ENCODE peak calls at places on chromosomes 5 and 9, in nine cellular contexts. U, W, J, L, O, H, V, X and D are unnamed samples.

GRCh38 chr5:169970911-169971436 is 9.3 kb downstream of the INSYN2B start:
- DNase-seq in U (no peak), W (no peak), J (no peak), L (no peak), O (peak), H (no peak), V (no peak), X (peak), D (no peak)

GRCh38 chr5:148807845-148808244 is 18.6 kb upstream of the ADRB2 start:
- DNase-seq in U (no peak), W (no peak), J (no peak), L (no peak), O (no peak), H (no peak), V (no peak), X (no peak), D (no peak)

GRCh38 chr5:177301503-177302165 is 1.9 kb downstream of the RAB24 start:
- DNase-seq in U (no peak), W (peak), J (no peak), L (no peak), O (peak), H (no peak), V (peak), X (no peak), D (no peak)

GRCh38 chr5:143717400-143717799 is 94.6 kb upstream of the HMHB1 start:
- DNase-seq in U (no peak), W (no peak), J (no peak), L (no peak), O (peak), H (no peak), V (no peak), X (no peak), D (no peak)

GRCh38 chr9:136170291-136170901 is 34.5 kb downstream of the LHX3 start:
- DNase-seq in U (peak), W (peak), J (peak), L (peak), O (peak), H (no peak), V (no peak), X (peak), D (no peak)

GRCh38 chr5:83711982-83712601 is 8.6 kb downstream of the HAPLN1 start:
- DNase-seq in U (no peak), W (peak), J (no peak), L (peak), O (peak), H (peak), V (no peak), X (peak), D (no peak)

GRCh38 chr5:32410630-32411029 is 33.9 kb downstream of the ZFR start:
- DNase-seq in U (no peak), W (no peak), J (no peak), L (no peak), O (no peak), H (no peak), V (no peak), X (no peak), D (no peak)

GRCh38 chr5:135337064-135337463 is 62.0 kb downstream of the MACROH2A1 start:
- DNase-seq in U (no peak), W (no peak), J (no peak), L (no peak), O (no peak), H (peak), V (no peak), X (no peak), D (no peak)

GRCh38 chr5:13866792-13867191 is 77.7 kb downstream of the DNAH5 start:
- DNase-seq in U (no peak), W (peak), J (no peak), L (peak), O (peak), H (no peak), V (no peak), X (peak), D (no peak)

GRCh38 chr9:88782931-88783451 is 208.3 kb upstream of the S1PR3 start:
- DNase-seq in U (no peak), W (no peak), J (no peak), L (no peak), O (no peak), H (no peak), V (no peak), X (no peak), D (no peak)

GRCh38 chr9:83281306-83282255 is 218.6 kb upstream of the RASEF start:
- DNase-seq in U (no peak), W (no peak), J (no peak), L (no peak), O (peak), H (peak), V (no peak), X (peak), D (no peak)

GRCh38 chr5:89473196-89473595 is 590.2 kb upstream of the MEF2C start:
- DNase-seq in U (no peak), W (no peak), J (no peak), L (no peak), O (no peak), H (no peak), V (no peak), X (no peak), D (no peak)

GRCh38 chr9:132125361-132125760 is 36.5 kb upstream of the NTNG2 start:
- DNase-seq in U (no peak), W (no peak), J (no peak), L (peak), O (no peak), H (no peak), V (no peak), X (no peak), D (no peak)

GRCh38 chr5:6080930-6081726 is 297.2 kb downstream of the MED10 start:
- DNase-seq in U (no peak), W (no peak), J (no peak), L (no peak), O (no peak), H (no peak), V (no peak), X (peak), D (no peak)

GRCh38 chr9:90914196-90914595 is 112.6 kb downstream of the SYK start:
- DNase-seq in U (no peak), W (no peak), J (no peak), L (no peak), O (no peak), H (no peak), V (no peak), X (no peak), D (no peak)

GRCh38 chr5:140642718-140643117 is 3.5 kb downstream of the TMCO6 start:
- DNase-seq in U (no peak), W (no peak), J (no peak), L (no peak), O (no peak), H (no peak), V (no peak), X (no peak), D (no peak)

GRCh38 chr5:18305288-18305899 is 671.1 kb downstream of the TAF11L14 start:
- DNase-seq in U (no peak), W (peak), J (no peak), L (peak), O (peak), H (peak), V (no peak), X (peak), D (no peak)

GRCh38 chr9:92747459-92748232 is 17.0 kb downstream of the BICD2 start:
- DNase-seq in U (no peak), W (no peak), J (no peak), L (no peak), O (peak), H (no peak), V (no peak), X (no peak), D (no peak)